ENCODE peak calls at places on chromosomes 12 and 14, in five cellular contexts. X, S, U, E and H are unnamed samples.

GRCh38 chr12:55642275-55643068 is 5.8 kb downstream of the OR10P1 start:
- DNase-seq in X (no peak), S (no peak), U (no peak), E (no peak), H (no peak)

GRCh38 chr12:33314223-33314622 is 125.4 kb downstream of the SYT10 start:
- DNase-seq in X (no peak), S (no peak), U (no peak), E (no peak), H (no peak)

GRCh38 chr12:50584135-50584534 is 79.3 kb downstream of the DIP2B start:
- DNase-seq in X (no peak), S (no peak), U (no peak), E (no peak), H (no peak)

GRCh38 chr14:76810953-76811400 is 1.7 kb downstream of the ANGEL1 start:
- DNase-seq in X (no peak), S (no peak), U (no peak), E (peak; percentile 41), H (no peak)

GRCh38 chr12:25557830-25558436 is 4.8 kb upstream of the LMNTD1 start:
- DNase-seq in X (no peak), S (no peak), U (no peak), E (peak; percentile 89), H (no peak)

GRCh38 chr14:96999654-97000155 is 202.5 kb downstream of the VRK1 start:
- DNase-seq in X (no peak), S (no peak), U (no peak), E (no peak), H (no peak)

GRCh38 chr12:95212576-95212975 is 4.7 kb downstream of the FGD6 start:
- DNase-seq in X (no peak), S (no peak), U (no peak), E (no peak), H (no peak)

GRCh38 chr14:59632381-59632780 is 55.8 kb upstream of the CCDC175 start:
- DNase-seq in X (peak; percentile 34), S (no peak), U (no peak), E (peak; percentile 73), H (no peak)

GRCh38 chr12:44628180-44628579 is 247.9 kb downstream of the NELL2 start:
- DNase-seq in X (no peak), S (no peak), U (no peak), E (no peak), H (no peak)

GRCh38 chr14:22753586-22753985 is 12.9 kb upstream of the OXA1L start:
- DNase-seq in X (no peak), S (no peak), U (no peak), E (no peak), H (no peak)

GRCh38 chr12:25977047-25977446 is 18.6 kb downstream of the RASSF8 start:
- DNase-seq in X (no peak), S (no peak), U (no peak), E (no peak), H (no peak)

GRCh38 chr12:119412811-119413794 is 78.6 kb downstream of the CCDC60 start:
- DNase-seq in X (peak; percentile 68), S (peak; percentile 52), U (peak; percentile 37), E (peak; percentile 91), H (no peak)

GRCh38 chr14:70735043-70735442 is 74.3 kb downstream of the MAP3K9 start:
- DNase-seq in X (no peak), S (no peak), U (no peak), E (no peak), H (no peak)

GRCh38 chr12:30457621-30458289 is 237.9 kb downstream of the IPO8 start:
- DNase-seq in X (no peak), S (no peak), U (peak; percentile 45), E (peak; percentile 72), H (no peak)

GRCh38 chr14:104316121-104316722 is 177.8 kb downstream of the KIF26A start:
- DNase-seq in X (peak; percentile 17), S (no peak), U (no peak), E (no peak), H (no peak)

GRCh38 chr12:44875417-44875953 is 630 bp downstream of the NELL2 start:
- DNase-seq in X (no peak), S (no peak), U (no peak), E (peak; percentile 68), H (no peak)

GRCh38 chr14:75222208-75222701 is 45.8 kb upstream of the TMED10 start:
- DNase-seq in X (no peak), S (peak; percentile 58), U (peak; percentile 81), E (peak; percentile 38), H (no peak)

GRCh38 chr14:38553586-38553985 is 297.7 kb upstream of the CLEC14A start:
- DNase-seq in X (no peak), S (no peak), U (no peak), E (no peak), H (no peak)

GRCh38 chr12:132432126-132432525 is 57.8 kb upstream of the FBRSL1 start:
- DNase-seq in X (no peak), S (no peak), U (no peak), E (no peak), H (no peak)

GRCh38 chr12:122726056-122726558 is 4.5 kb downstream of the HCAR1 start:
- DNase-seq in X (peak; percentile 46), S (no peak), U (peak; percentile 90), E (peak; percentile 42), H (no peak)

GRCh38 chr14:33848706-33849454 is 102.0 kb downstream of the EGLN3 start:
- DNase-seq in X (peak; percentile 78), S (no peak), U (peak; percentile 51), E (peak; percentile 96), H (no peak)

GRCh38 chr14:71096947-71097346 is 189.7 kb downstream of the PCNX1 start:
- DNase-seq in X (no peak), S (no peak), U (no peak), E (no peak), H (no peak)

GRCh38 chr14:21084988-21085853 is 13.2 kb downstream of the ZNF219 start:
- DNase-seq in X (peak; percentile 63), S (peak; percentile 47), U (no peak), E (no peak), H (no peak)

GRCh38 chr12:6425588-6426531 is 18.9 kb upstream of the CD27 start:
- DNase-seq in X (peak; percentile 25), S (no peak), U (no peak), E (no peak), H (no peak)

GRCh38 chr12:34204830-34205285 is 182.6 kb downstream of the ALG10 start:
- DNase-seq in X (no peak), S (no peak), U (no peak), E (no peak), H (no peak)

GRCh38 chr14:22829661-22830328 is at the start of gene MRPL52:
- DNase-seq in X (peak; percentile 90), S (peak; percentile 90), U (peak; percentile 68), E (peak; percentile 92), H (no peak)

GRCh38 chr12:94807951-94808350 is 157.6 kb upstream of the TMCC3 start:
- DNase-seq in X (no peak), S (no peak), U (no peak), E (no peak), H (no peak)

GRCh38 chr14:44785096-44785495 is 176.7 kb downstream of the KLHL28 start:
- DNase-seq in X (no peak), S (no peak), U (no peak), E (no peak), H (no peak)

GRCh38 chr12:69348162-69348938 is at the start of gene LYZ:
- DNase-seq in X (peak; percentile 53), S (no peak), U (no peak), E (peak; percentile 34), H (no peak)

GRCh38 chr12:15216036-15216889 is 5.0 kb downstream of the RERG start:
- DNase-seq in X (no peak), S (no peak), U (peak; percentile 61), E (no peak), H (no peak)

GRCh38 chr12:47270782-47271664 is 191.3 kb upstream of the AMIGO2 start:
- DNase-seq in X (no peak), S (no peak), U (peak; percentile 99), E (no peak), H (no peak)

GRCh38 chr12:46217686-46218508 is 50.9 kb downstream of the SLC38A1 start:
- DNase-seq in X (peak; percentile 34), S (peak; percentile 39), U (no peak), E (no peak), H (no peak)

GRCh38 chr14:82724296-82724695 is 1190.6 kb upstream of the SEL1L start:
- DNase-seq in X (no peak), S (no peak), U (no peak), E (no peak), H (no peak)

GRCh38 chr14:82740547-82740946 is 1206.9 kb upstream of the SEL1L start:
- DNase-seq in X (no peak), S (no peak), U (no peak), E (no peak), H (no peak)

DNA sequence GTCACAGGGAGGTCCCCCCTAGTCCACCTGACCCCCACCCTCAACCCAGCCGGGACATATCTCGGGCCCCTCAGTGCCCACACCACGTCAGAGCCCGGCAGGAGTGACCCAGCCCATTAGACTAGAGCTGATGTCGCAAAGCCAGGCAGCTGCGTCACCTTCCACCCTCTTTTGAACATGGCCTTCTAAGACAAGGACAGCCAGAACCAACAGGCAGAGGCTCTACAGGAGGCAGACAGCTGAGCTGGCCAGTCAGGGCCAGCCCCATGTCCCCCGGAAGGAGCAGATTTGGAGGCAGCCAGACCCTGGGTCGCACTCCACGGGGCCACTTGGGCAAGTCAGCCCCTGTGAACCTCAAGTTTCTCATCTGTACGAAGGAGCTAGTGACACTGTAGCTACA is 44.1 kb downstream of the SCARB1 start:
- DNase-seq in X (no peak), S (no peak), U (no peak), E (no peak), H (no peak)
- H3K27ac ChIP-seq in X (no peak overlapping the region), S (no peak overlapping the region), U (no peak overlapping the region), E (no peak overlapping the region), H (no peak overlapping the region)

GRCh38 chr12:51992246-51992645 is 14.5 kb upstream of the TAMALIN start:
- DNase-seq in X (no peak), S (no peak), U (no peak), E (no peak), H (no peak)

GRCh38 chr12:51985136-51985835 is 21.5 kb upstream of the TAMALIN start:
- DNase-seq in X (no peak), S (no peak), U (no peak), E (no peak), H (no peak)

GRCh38 chr12:51984657-51985056 is 22.1 kb upstream of the TAMALIN start:
- DNase-seq in X (no peak), S (no peak), U (no peak), E (no peak), H (no peak)

DNA sequence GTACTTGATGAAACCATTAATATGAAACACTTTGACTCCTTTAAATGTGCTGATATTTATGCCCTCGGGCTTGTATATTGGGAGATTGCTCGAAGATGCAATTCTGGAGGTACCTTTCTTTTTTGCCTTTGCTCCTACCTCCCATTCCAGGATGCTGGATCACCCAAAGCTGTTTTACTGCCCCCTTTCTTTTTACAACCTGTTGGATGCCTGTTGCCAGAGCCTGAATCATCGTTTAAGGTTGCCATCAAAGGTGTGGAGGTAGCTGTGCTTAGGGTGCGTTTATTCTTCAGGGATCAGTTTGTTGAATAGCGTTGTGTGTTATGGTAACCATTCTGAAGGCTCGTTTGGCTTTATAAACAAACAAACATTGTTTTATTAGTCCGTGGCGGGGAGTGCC is 19.9 kb upstream of the TAMALIN start:
- DNase-seq in X (no peak), S (no peak), U (no peak), E (no peak), H (no peak)
- H3K27ac ChIP-seq in X (no peak overlapping the region), S (no peak overlapping the region), U (no peak overlapping the region), E (no peak overlapping the region), H (no peak overlapping the region)

GRCh38 chr12:64004639-64005038 is 160.1 kb downstream of the SRGAP1 start:
- DNase-seq in X (no peak), S (no peak), U (no peak), E (no peak), H (no peak)
- H3K27ac ChIP-seq in X (no peak overlapping the region), S (no peak overlapping the region), U (no peak overlapping the region), E (no peak overlapping the region), H (no peak overlapping the region)

GRCh38 chr14:54889919-54890318 is 12.7 kb downstream of the GCH1 start:
- DNase-seq in X (no peak), S (no peak), U (no peak), E (no peak), H (no peak)
- H3K27ac ChIP-seq in X (no peak overlapping the region), S (no peak overlapping the region), U (no peak overlapping the region), E (no peak overlapping the region), H (no peak overlapping the region)